ENCODE peak calls at places on chromosome 4, in four cellular contexts. C, S, Y and U are unnamed samples.

GRCh38 chr4:71752383-71753042 is 31.4 kb downstream of the GC start:
- DNase-seq in S (no peak), C (no peak), Y (no peak), U (no peak)

GRCh38 chr4:8594097-8595038 is 1.8 kb downstream of the CPZ start:
- DNase-seq in Y (peak; percentile 74), S (peak; percentile 47), C (peak; percentile 73), U (no peak)

GRCh38 chr4:1808396-1808795 is 15.3 kb downstream of the FGFR3 start:
- DNase-seq in S (no peak), C (no peak), Y (no peak), U (no peak)

GRCh38 chr4:163251204-163251603 is 81.2 kb downstream of the NPY1R start:
- DNase-seq in C (no peak), Y (peak; percentile 41), S (no peak), U (no peak)

GRCh38 chr4:15714616-15715015 is 11.8 kb downstream of the BST1 start:
- DNase-seq in Y (no peak), C (no peak), S (no peak), U (no peak)

GRCh38 chr4:167233523-167234387 is 539 bp downstream of the SPOCK3 start:
- DNase-seq in Y (peak; percentile 37), C (no peak), S (no peak), U (no peak)

GRCh38 chr4:144572660-144573059 is 73.3 kb upstream of the HHIP start:
- DNase-seq in C (no peak), S (no peak), Y (peak; percentile 42), U (no peak)

GRCh38 chr4:15459706-15460105 is 10.0 kb upstream of the CC2D2A start:
- DNase-seq in C (no peak), S (no peak), Y (no peak), U (no peak)

GRCh38 chr4:82642321-82642720 is 80.5 kb upstream of the TMEM150C start:
- DNase-seq in C (no peak), S (peak; percentile 8), Y (no peak), U (no peak)

GRCh38 chr4:170231377-170231776 is 141.6 kb upstream of the AADAT start:
- DNase-seq in C (no peak), S (peak; percentile 35), Y (no peak), U (no peak)

GRCh38 chr4:183860726-183861125 is 44.4 kb upstream of the STOX2 start:
- DNase-seq in S (no peak), Y (no peak), C (no peak), U (no peak)

GRCh38 chr4:21327976-21328700 is 620.4 kb downstream of the KCNIP4 start:
- DNase-seq in S (no peak), Y (no peak), C (no peak), U (no peak)

GRCh38 chr4:140756292-140757219 is at the start of gene TBC1D9:
- DNase-seq in C (peak; percentile 84), Y (peak; percentile 95), S (peak; percentile 29), U (peak; percentile 75)

GRCh38 chr4:187744911-187745310 is 250.7 kb upstream of the ZFP42 start:
- DNase-seq in S (no peak), C (no peak), Y (no peak), U (no peak)

GRCh38 chr4:11728165-11728564 is 299.5 kb upstream of the HS3ST1 start:
- DNase-seq in Y (no peak), C (no peak), S (no peak), U (no peak)

GRCh38 chr4:132065940-132066495 is 1083.1 kb upstream of the PCDH10 start:
- DNase-seq in Y (no peak), S (no peak), C (no peak), U (no peak)

GRCh38 chr4:531076-531475 is 32.1 kb downstream of the PIGG start:
- DNase-seq in S (no peak), C (no peak), Y (no peak), U (no peak)

GRCh38 chr4:188299161-188299560 is 159.9 kb downstream of the TRIML1 start:
- DNase-seq in Y (no peak), C (no peak), S (no peak), U (no peak)

GRCh38 chr4:169254546-169254983 is 16.2 kb downstream of the SH3RF1 start:
- DNase-seq in C (no peak), S (no peak), Y (no peak), U (no peak)

GRCh38 chr4:94412019-94413017 is 39.4 kb upstream of the PDLIM5 start:
- DNase-seq in S (no peak), C (no peak), Y (no peak), U (no peak)

GRCh38 chr4:172202480-172203076 is 389.4 kb downstream of the GALNTL6 start:
- DNase-seq in Y (no peak), S (peak; percentile 5), C (no peak), U (no peak)

GRCh38 chr4:123444298-123444731 is 47.7 kb downstream of the SPRY1 start:
- DNase-seq in Y (peak; percentile 65), S (peak; percentile 87), C (peak; percentile 49), U (no peak)

GRCh38 chr4:152785639-152786517 is 6.1 kb downstream of the ARFIP1 start:
- DNase-seq in C (no peak), Y (no peak), S (no peak), U (no peak)

GRCh38 chr4:102606846-102607440 is 105.8 kb downstream of the NFKB1 start:
- DNase-seq in C (no peak), Y (no peak), S (no peak), U (no peak)

GRCh38 chr4:130486186-130486585 is 1390.2 kb downstream of the C4orf33 start:
- DNase-seq in Y (no peak), S (no peak), C (no peak), U (no peak)

GRCh38 chr4:156763511-156763910 is 208.1 kb downstream of the PDGFC start:
- DNase-seq in C (no peak), Y (no peak), S (no peak), U (no peak)

GRCh38 chr4:148061139-148061476 is 329.2 kb downstream of the ARHGAP10 start:
- DNase-seq in C (no peak), S (no peak), Y (no peak), U (no peak)

GRCh38 chr4:120718979-120719566 is 203.5 kb downstream of the PRDM5 start:
- DNase-seq in S (peak; percentile 54), Y (peak; percentile 43), C (no peak), U (no peak)

GRCh38 chr4:109872065-109872464 is 24.2 kb downstream of the LRIT3 start:
- DNase-seq in C (no peak), S (no peak), Y (no peak), U (no peak)

GRCh38 chr4:155179216-155179615 is 29.2 kb upstream of the NPY2R start:
- DNase-seq in C (no peak), S (no peak), Y (no peak), U (no peak)

GRCh38 chr4:58225460-58225859 is 1115.3 kb upstream of the IGFBP7 start:
- DNase-seq in S (no peak), Y (no peak), C (no peak), U (no peak)

DNA sequence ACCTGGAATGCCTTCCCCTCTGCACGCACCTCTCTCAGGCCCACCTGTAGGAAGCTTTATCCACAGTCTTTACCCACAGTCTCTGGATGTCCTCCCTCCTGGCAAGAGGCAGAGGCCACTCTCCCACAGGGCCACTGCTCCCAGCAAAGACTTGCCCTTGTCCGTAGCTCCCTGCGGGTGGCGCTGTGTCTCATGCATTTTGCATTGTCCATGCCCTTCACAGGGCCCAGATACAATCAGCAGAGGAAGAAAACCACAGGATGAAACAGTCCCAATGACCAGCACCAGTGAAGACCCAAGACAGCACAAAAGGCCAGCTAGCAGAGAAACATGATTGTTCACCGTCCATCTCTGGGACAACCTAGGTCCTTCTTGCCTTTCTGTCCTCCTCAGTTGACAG is 2.1 kb upstream of the NSG1 start:
- DNase-seq in Y (peak; percentile 85), S (peak; percentile 6), C (no peak), U (no peak)
- TF ChIP-seq CTCF in Y (peak; percentile 79), S (peak; percentile 18), C (no peak), U (no peak)

GRCh38 chr4:52376107-52376704 is 282.9 kb downstream of the USP46 start:
- DNase-seq in S (peak; percentile 3), C (no peak), Y (no peak), U (no peak)
- TF ChIP-seq CTCF in S (no peak), C (peak; percentile 56), Y (peak; percentile 77), U (no peak)

DNA sequence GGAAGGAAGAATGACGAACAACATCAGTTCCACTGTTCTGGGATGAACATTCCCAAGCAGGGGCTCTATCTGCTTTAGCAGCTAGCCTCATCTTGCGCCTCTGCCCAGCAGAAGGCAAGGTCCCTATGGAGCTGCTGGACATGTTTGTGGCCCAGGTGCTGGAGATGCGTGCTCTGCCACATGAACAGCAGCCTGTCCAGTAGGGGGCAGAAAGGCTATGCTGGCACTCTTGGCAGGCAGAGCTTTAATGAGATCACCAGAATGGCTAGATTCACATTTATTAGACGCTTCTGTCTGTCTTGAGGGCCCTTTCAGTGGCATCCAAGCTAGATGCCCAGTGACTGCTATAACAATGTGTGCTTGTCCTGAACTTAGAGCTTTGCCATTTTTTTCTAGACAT is 1826.0 kb downstream of the STIM2 start:
- DNase-seq in C (no peak), Y (peak; percentile 78), S (peak; percentile 26), U (no peak)
- TF ChIP-seq CTCF in C (no peak), Y (peak; percentile 78), S (peak; percentile 44), U (no peak)

GRCh38 chr4:76801621-76802545 is 96.1 kb downstream of the SOWAHB start:
- DNase-seq in S (no peak), C (peak; percentile 84), Y (peak; percentile 77), U (no peak)
- TF ChIP-seq CTCF in S (no peak), C (no peak), Y (no peak), U (no peak)

GRCh38 chr4:63717384-63717783 is 691.9 kb downstream of the TECRL start:
- DNase-seq in S (no peak), Y (no peak), C (no peak), U (no peak)
- TF ChIP-seq CTCF in S (no peak), Y (peak; percentile 71), C (no peak), U (no peak)

GRCh38 chr4:38620025-38620424 is 44.0 kb upstream of the KLF3 start:
- DNase-seq in Y (no peak), C (no peak), S (no peak), U (no peak)
- TF ChIP-seq CTCF in Y (no peak), C (no peak), S (no peak), U (no peak)

DNA sequence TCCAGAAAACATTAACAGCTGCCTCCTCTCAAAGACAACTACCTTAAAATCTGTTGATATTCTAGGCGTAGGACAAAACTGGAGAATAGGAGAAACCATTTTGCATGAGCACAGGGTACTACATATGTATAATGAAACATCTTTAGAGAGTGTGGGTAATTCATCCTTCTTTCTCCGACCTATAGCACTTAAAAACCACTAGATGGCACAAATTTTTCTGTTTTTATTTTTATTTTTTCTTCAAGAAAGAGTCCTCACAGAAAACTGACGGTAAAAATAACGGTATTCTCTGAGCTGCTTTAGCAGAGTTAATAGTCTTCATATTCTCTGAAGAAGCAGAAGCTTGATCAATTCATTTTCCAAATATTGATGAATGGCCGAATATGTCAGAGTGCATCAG is 14.6 kb downstream of the SMIM31 start:
- DNase-seq in C (no peak), Y (no peak), S (no peak), U (no peak)
- TF ChIP-seq CTCF in C (no peak), Y (peak; percentile 76), S (peak; percentile 1), U (no peak)

GRCh38 chr4:139227729-139228404 is 50.8 kb upstream of the ELF2 start:
- DNase-seq in S (peak; percentile 66), C (no peak), Y (no peak), U (no peak)
- TF ChIP-seq CTCF in S (peak; percentile 13), C (no peak), Y (no peak), U (no peak)